ENCODE peak calls at places on chromosomes 5 and 9, in eight cellular contexts. J, X, U, B, W, D, M and I are unnamed samples.
A peak's percentile ranks its signal among the peaks of the same experiment; 100 is the strongest.

GRCh38 chr5:107671742-107672211 is 1.0 kb upstream of the EFNA5 start:
- DNase-seq in U (peak; percentile 58), M (no peak), B (peak; percentile 29), W (peak; percentile 43), J (no peak), D (peak; percentile 74), X (no peak), I (peak; percentile 23)

GRCh38 chr5:38636626-38637025 is 80.2 kb upstream of the LIFR start:
- DNase-seq in B (no peak), W (no peak), J (no peak), D (no peak), X (no peak), M (peak; percentile 69), U (no peak), I (no peak)

GRCh38 chr9:98642661-98643312 is 65.9 kb downstream of the GABBR2 start:
- DNase-seq in B (no peak), D (no peak), W (no peak), J (no peak), X (no peak), U (peak; percentile 61), M (no peak), I (no peak)

GRCh38 chr5:64190562-64191306 is 25.1 kb downstream of the RNF180 start:
- DNase-seq in B (no peak), D (no peak), J (no peak), U (no peak), X (no peak), W (no peak), M (no peak), I (no peak)

GRCh38 chr5:57650360-57651069 is 167.9 kb upstream of the ACTBL2 start:
- DNase-seq in M (peak; percentile 89), X (no peak), B (no peak), D (peak; percentile 61), U (peak; percentile 82), J (no peak), W (peak; percentile 64), I (no peak)

GRCh38 chr9:94222870-94223269 is 36.2 kb upstream of the ZNF169 start:
- DNase-seq in B (no peak), M (no peak), D (no peak), J (no peak), X (no peak), U (no peak), W (no peak), I (no peak)

GRCh38 chr5:135033866-135034185 is 202 bp downstream of the PITX1 start:
- DNase-seq in X (no peak), M (no peak), W (no peak), U (no peak), D (no peak), J (no peak), B (no peak), I (no peak)

GRCh38 chr5:147791181-147791580 is 8.7 kb upstream of the JAKMIP2 start:
- DNase-seq in B (no peak), X (no peak), D (no peak), W (no peak), M (no peak), J (no peak), U (no peak), I (no peak)

GRCh38 chr9:130604295-130604694 is 24.9 kb downstream of the FUBP3 start:
- DNase-seq in X (no peak), D (no peak), B (no peak), W (no peak), M (no peak), U (no peak), J (no peak), I (no peak)

GRCh38 chr9:109806506-109807115 is 26.6 kb downstream of the PALM2AKAP2 start:
- DNase-seq in X (no peak), J (no peak), W (peak; percentile 75), D (no peak), U (no peak), M (no peak), B (no peak), I (no peak)

GRCh38 chr5:96247097-96247675 is 185.9 kb downstream of the PCSK1 start:
- DNase-seq in B (peak; percentile 63), J (no peak), U (no peak), X (peak; percentile 47), M (no peak), W (peak; percentile 16), D (peak; percentile 26), I (no peak)

GRCh38 chr5:5573798-5574380 is 151.4 kb downstream of the ICE1 start:
- DNase-seq in M (no peak), X (no peak), B (no peak), U (no peak), J (no peak), D (no peak), W (no peak), I (no peak)

GRCh38 chr5:137619191-137619870 is 116.6 kb downstream of the KLHL3 start:
- DNase-seq in U (no peak), D (no peak), W (peak; percentile 75), M (no peak), B (no peak), X (peak; percentile 69), J (no peak), I (no peak)

GRCh38 chr9:88972401-88972800 is 18.9 kb upstream of the S1PR3 start:
- DNase-seq in U (no peak), D (no peak), B (no peak), X (no peak), M (no peak), W (no peak), J (no peak), I (no peak)

GRCh38 chr9:34633851-34634550 is 3.6 kb downstream of the SIGMAR1 start:
- DNase-seq in D (peak; percentile 64), M (peak; percentile 79), J (peak; percentile 61), B (no peak), W (peak; percentile 64), U (peak; percentile 77), X (peak; percentile 76), I (peak; percentile 3)

GRCh38 chr5:499233-500209 is 24.7 kb downstream of the SLC9A3 start:
- DNase-seq in M (no peak), W (no peak), D (no peak), B (no peak), J (no peak), X (no peak), U (no peak), I (peak; percentile 34)

GRCh38 chr9:137199411-137200121 is 975 bp downstream of the TPRN start:
- DNase-seq in U (no peak), D (peak; percentile 12), B (no peak), M (no peak), W (peak; percentile 35), X (no peak), J (no peak), I (no peak)

GRCh38 chr5:432928-433791 is 9.8 kb upstream of the EXOC3 start:
- DNase-seq in J (no peak), X (peak; percentile 37), M (peak; percentile 32), D (no peak), W (peak; percentile 44), U (peak; percentile 23), B (no peak), I (no peak)

GRCh38 chr9:26012797-26013594 is 334.8 kb upstream of the TUSC1 start:
- DNase-seq in U (no peak), W (peak; percentile 23), X (no peak), J (no peak), M (no peak), D (no peak), B (no peak), I (no peak)

GRCh38 chr5:82255844-82256243 is 22.3 kb downstream of the RPS23 start:
- DNase-seq in B (no peak), U (no peak), M (no peak), X (no peak), D (no peak), W (no peak), J (no peak), I (no peak)

GRCh38 chr5:158635565-158635964 is 464.2 kb downstream of the EBF1 start:
- DNase-seq in J (no peak), X (no peak), B (no peak), W (no peak), M (no peak), U (no peak), D (no peak), I (no peak)

GRCh38 chr9:16689352-16689938 is 181.0 kb downstream of the BNC2 start:
- DNase-seq in J (no peak), D (peak; percentile 83), B (no peak), X (peak; percentile 53), U (no peak), M (no peak), W (no peak), I (no peak)

GRCh38 chr5:606526-607399 is 5.4 kb upstream of the CEP72 start:
- DNase-seq in W (no peak), X (no peak), B (no peak), U (no peak), D (no peak), J (no peak), M (peak; percentile 29), I (no peak)

GRCh38 chr5:111997308-111998159 is 240.5 kb upstream of the NREP start:
- DNase-seq in D (no peak), M (no peak), B (peak; percentile 58), J (no peak), W (peak; percentile 99), U (no peak), X (peak; percentile 58), I (no peak)

GRCh38 chr9:89674667-89675402 is 70.0 kb downstream of the GADD45G start:
- DNase-seq in D (no peak), U (peak; percentile 86), B (peak; percentile 53), X (no peak), J (no peak), M (no peak), W (peak; percentile 17), I (peak; percentile 85)

GRCh38 chr9:135758870-135759269 is 56.9 kb downstream of the KCNT1 start:
- DNase-seq in X (no peak), U (no peak), W (no peak), M (no peak), D (no peak), B (no peak), J (no peak), I (no peak)

GRCh38 chr9:105178106-105178505 is 66.3 kb upstream of the SLC44A1 start:
- DNase-seq in X (no peak), D (no peak), M (no peak), U (no peak), J (no peak), B (no peak), W (no peak), I (no peak)

GRCh38 chr5:78269088-78269703 is 25.3 kb downstream of the AP3B1 start:
- DNase-seq in X (no peak), U (no peak), B (no peak), W (peak; percentile 27), J (no peak), M (no peak), D (peak; percentile 35), I (no peak)

GRCh38 chr5:6781711-6782110 is 68.5 kb downstream of the TENT4A start:
- DNase-seq in J (no peak), U (no peak), X (no peak), M (no peak), D (no peak), W (no peak), B (no peak), I (no peak)

GRCh38 chr5:150342583-150342982 is 14.9 kb upstream of the TCOF1 start:
- DNase-seq in D (no peak), X (no peak), W (no peak), J (no peak), U (no peak), M (no peak), B (no peak), I (no peak)

GRCh38 chr9:137371966-137372651 is 50.9 kb downstream of the EXD3 start:
- DNase-seq in D (no peak), B (no peak), U (peak; percentile 24), X (no peak), M (peak; percentile 20), J (no peak), W (no peak), I (no peak)

GRCh38 chr9:98983295-98984268 is 39.9 kb downstream of the COL15A1 start:
- DNase-seq in D (no peak), X (no peak), J (no peak), M (no peak), B (no peak), W (peak; percentile 96), U (no peak), I (no peak)

GRCh38 chr9:81145331-81145963 is 543.9 kb downstream of the TLE1 start:
- DNase-seq in B (no peak), J (no peak), U (no peak), M (no peak), X (no peak), D (no peak), W (no peak), I (no peak)

GRCh38 chr5:64838803-64839202 is 70.1 kb downstream of the CWC27 start:
- DNase-seq in J (no peak), U (no peak), M (no peak), D (peak; percentile 23), X (no peak), W (no peak), B (no peak), I (no peak)